ENCODE peak calls at places on chromosomes 7 and 10, in six cellular contexts. V is A549; J is fibroblast of lung; D is psoas muscle; W is effector memory CD4-positive, alpha-beta T cell; I is lung. B is an unnamed sample.
A peak's percentile ranks its signal among the peaks of the same experiment; 100 is the strongest.

GRCh38 chr7:75967055-75967454 is 27.3 kb downstream of the TMEM120A start:
- DNase-seq in V (no peak), J (no peak), D (peak; percentile 49), W (no peak), I (no peak), B (no peak)

GRCh38 chr7:69800495-69800894 is 202.2 kb downstream of the AUTS2 start:
- DNase-seq in V (peak; percentile 61), J (peak; percentile 54), D (no peak), W (no peak), I (peak; percentile 64), B (no peak)

GRCh38 chr7:50342616-50343114 is 38.1 kb downstream of the IKZF1 start:
- DNase-seq in V (no peak), J (no peak), D (no peak), W (peak; percentile 66), I (no peak), B (no peak)

GRCh38 chr10:33547976-33548375 is 213.5 kb upstream of the NRP1 start:
- DNase-seq in V (no peak), J (no peak), D (no peak), W (no peak), I (no peak), B (no peak)

GRCh38 chr10:60905580-60905979 is 38.4 kb downstream of the RHOBTB1 start:
- DNase-seq in V (no peak), J (peak; percentile 82), D (peak; percentile 77), W (no peak), I (peak; percentile 60), B (no peak)

GRCh38 chr7:151351027-151351426 is 9.4 kb downstream of the NUB1 start:
- DNase-seq in V (peak; percentile 32), J (no peak), D (no peak), W (no peak), I (no peak), B (no peak)

GRCh38 chr7:120833551-120833950 is 24.4 kb downstream of the TSPAN12 start:
- DNase-seq in V (no peak), J (no peak), D (no peak), W (no peak), I (no peak), B (no peak)

GRCh38 chr10:110378019-110378418 is 73.3 kb upstream of the SMNDC1 start:
- DNase-seq in V (no peak), J (no peak), D (no peak), W (no peak), I (no peak), B (no peak)

GRCh38 chr7:55546826-55547225 is 25.5 kb downstream of the VOPP1 start:
- DNase-seq in V (peak; percentile 84), J (peak; percentile 82), D (peak; percentile 93), W (no peak), I (peak; percentile 55), B (no peak)

GRCh38 chr7:97798036-97799019 is 66.4 kb downstream of the TAC1 start:
- DNase-seq in V (no peak), J (no peak), D (no peak), W (no peak), I (no peak), B (no peak)

GRCh38 chr7:97801108-97801507 is 69.2 kb downstream of the TAC1 start:
- DNase-seq in V (no peak), J (no peak), D (no peak), W (no peak), I (no peak), B (no peak)
- H3K9me3 ChIP-seq in V (no peaks in the 10 kb centered on the region), J (no peaks in the 10 kb centered on the region), D (no peaks in the 10 kb centered on the region), W (no peaks in the 10 kb centered on the region), I (no peaks in the 10 kb centered on the region), B (no peaks in the 10 kb centered on the region)

GRCh38 chr10:132993271-132994260 is 51.2 kb upstream of the CFAP46 start:
- DNase-seq in V (no peak), J (no peak), D (peak; percentile 37), W (no peak), I (no peak), B (no peak)
- H3K4me3 ChIP-seq in V (no peak overlapping the region), J (no peak overlapping the region), D (peak overlapping the region; percentile 36), W (no peak overlapping the region), I (no peak overlapping the region), B (no peak overlapping the region)

DNA sequence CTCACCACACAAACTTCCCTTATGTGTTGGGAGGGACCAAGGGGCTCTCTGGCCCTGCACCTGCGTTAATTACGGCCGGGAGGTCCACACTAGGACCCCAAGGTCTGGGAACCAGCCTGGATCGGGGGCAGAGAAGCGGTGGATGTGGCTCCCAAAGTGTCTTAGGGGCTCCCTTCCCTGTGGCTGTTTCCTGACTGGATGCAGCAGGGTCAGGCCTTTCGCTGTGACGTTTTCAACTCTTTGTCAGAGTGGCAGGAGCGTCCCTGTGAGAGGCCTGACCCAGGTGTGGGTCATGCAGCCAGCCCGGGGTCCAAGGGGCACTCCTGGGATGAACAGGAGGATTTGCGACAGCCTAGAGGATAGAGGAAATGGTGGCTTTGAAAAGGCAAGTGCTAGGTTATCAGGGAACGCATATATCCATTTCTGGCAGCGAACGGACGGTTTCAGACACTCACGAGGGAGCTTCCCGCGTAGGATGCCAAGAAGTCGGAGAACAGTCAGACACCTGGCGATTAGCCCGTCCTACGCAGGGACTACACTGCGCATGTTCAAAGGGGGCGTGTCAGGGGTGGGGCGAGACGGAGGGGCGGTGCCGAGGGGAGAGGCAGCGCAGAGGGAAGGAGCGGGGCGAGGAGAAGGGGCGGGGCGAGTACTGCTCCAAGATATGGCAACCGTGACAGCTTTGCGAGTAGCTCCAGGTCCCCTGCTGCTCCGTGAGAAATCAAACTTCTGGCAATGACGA is 46.2 kb upstream of the ZNF716 start:
- DNase-seq in V (no peak), J (no peak), D (peak; percentile 81), W (no peak), I (no peak), B (no peak)
- H3K9me3 ChIP-seq in V (no peaks in the 10 kb centered on the region), J (no peaks in the 10 kb centered on the region), D (no peaks in the 10 kb centered on the region), W (peaks cover 7% of the 10 kb centered on the region), I (no peaks in the 10 kb centered on the region), B (no peaks in the 10 kb centered on the region)

GRCh38 chr7:157612664-157613561 is 276.1 kb downstream of the DNAJB6 start:
- DNase-seq in V (no peak), J (no peak), D (peak; percentile 68), W (peak; percentile 56), I (no peak), B (no peak)
- H3K4me3 ChIP-seq in V (no peak overlapping the region), J (peak overlapping the region; percentile 20), D (peak overlapping the region; percentile 63), W (peak overlapping the region; percentile 64), I (peak overlapping the region; percentile 27), B (no peak overlapping the region)